ENCODE peak calls at places on chromosome 16, in six cellular contexts. P is neuronal stem cell, O is H9, Y is H1, N is mesenchymal stem cell, T is IMR-90. M is an unnamed sample.
A peak's percentile ranks its signal among the peaks of the same experiment; 100 is the strongest.

GRCh38 chr16:84876873-84877606 is 57.3 kb downstream of the CRISPLD2 start:
- DNase-seq in P (no peak), O (peak; percentile 39), Y (no peak), N (no peak), T (no peak), M (no peak)

GRCh38 chr16:4272114-4272954 is 489 bp downstream of the TFAP4 start:
- DNase-seq in P (peak; percentile 51), O (peak; percentile 62), Y (no peak), N (peak; percentile 65), T (no peak), M (peak; percentile 84)

GRCh38 chr16:12874135-12874534 is 27.3 kb upstream of the SHISA9 start:
- DNase-seq in P (no peak), O (no peak), Y (no peak), N (no peak), T (peak; percentile 2), M (peak; percentile 17)

GRCh38 chr16:57473906-57474305 is 11.4 kb downstream of the POLR2C start:
- DNase-seq in P (no peak), O (no peak), Y (no peak), N (no peak), T (no peak), M (no peak)

GRCh38 chr16:77977336-77977735 is 45.0 kb upstream of the CLEC3A start:
- DNase-seq in P (no peak), O (no peak), Y (no peak), N (no peak), T (no peak), M (no peak)

GRCh38 chr16:88881090-88881580 is 14.7 kb upstream of the PABPN1L start:
- DNase-seq in P (no peak), O (no peak), Y (no peak), N (no peak), T (no peak), M (no peak)

GRCh38 chr16:9124444-9124843 is 33.0 kb downstream of the HAPSTR1 start:
- DNase-seq in P (no peak), O (no peak), Y (no peak), N (no peak), T (no peak), M (no peak)

GRCh38 chr16:66717112-66717675 is 20.7 kb upstream of the CMTM4 start:
- DNase-seq in P (no peak), O (peak; percentile 78), Y (no peak), N (peak; percentile 49), T (peak; percentile 88), M (peak; percentile 81)

GRCh38 chr16:5541356-5541755 is 443.8 kb upstream of the EEF2KMT start:
- DNase-seq in P (no peak), O (no peak), Y (no peak), N (no peak), T (no peak), M (no peak)

GRCh38 chr16:70342016-70342415 is 4.7 kb upstream of the DDX19A start:
- DNase-seq in P (no peak), O (no peak), Y (no peak), N (no peak), T (no peak), M (no peak)

GRCh38 chr16:85650864-85651811 is 37.6 kb downstream of the GINS2 start:
- DNase-seq in P (no peak), O (no peak), Y (no peak), N (no peak), T (no peak), M (no peak)

GRCh38 chr16:27083861-27084261 is 17.1 kb downstream of the C16orf82 start:
- DNase-seq in P (peak; percentile 52), O (peak; percentile 84), Y (no peak), N (no peak), T (no peak), M (no peak)

GRCh38 chr16:27267037-27267677 is 1.4 kb downstream of the NSMCE1 start:
- DNase-seq in P (no peak), O (no peak), Y (no peak), N (no peak), T (no peak), M (no peak)

GRCh38 chr16:17345043-17345442 is 125.7 kb downstream of the XYLT1 start:
- DNase-seq in P (no peak), O (no peak), Y (no peak), N (no peak), T (peak; percentile 81), M (peak; percentile 38)

GRCh38 chr16:15533386-15533785 is 99.0 kb downstream of the BMERB1 start:
- DNase-seq in P (no peak), O (peak; percentile 40), Y (no peak), N (no peak), T (no peak), M (no peak)

GRCh38 chr16:63613701-63614100 is 1508.2 kb downstream of the CDH11 start:
- DNase-seq in P (no peak), O (no peak), Y (no peak), N (peak; percentile 69), T (peak; percentile 4), M (no peak)

GRCh38 chr16:56513972-56514371 is 5.9 kb downstream of the BBS2 start:
- DNase-seq in P (no peak), O (peak; percentile 45), Y (no peak), N (peak; percentile 75), T (peak; percentile 74), M (peak; percentile 65)

GRCh38 chr16:1494711-1495110 is 1.6 kb downstream of the TELO2 start:
- DNase-seq in P (no peak), O (no peak), Y (no peak), N (no peak), T (peak; percentile 15), M (no peak)

GRCh38 chr16:4053663-4054479 is 62.4 kb downstream of the ADCY9 start:
- DNase-seq in P (no peak), O (no peak), Y (no peak), N (peak; percentile 97), T (peak; percentile 95), M (no peak)

GRCh38 chr16:76653390-76654026 is 376.3 kb downstream of the CNTNAP4 start:
- DNase-seq in P (peak; percentile 35), O (peak; percentile 41), Y (no peak), N (peak; percentile 69), T (peak; percentile 28), M (peak; percentile 33)

GRCh38 chr16:87806246-87806607 is 40.4 kb upstream of the KLHDC4 start:
- DNase-seq in P (no peak), O (no peak), Y (no peak), N (peak; percentile 42), T (peak; percentile 54), M (peak; percentile 91)

GRCh38 chr16:83925957-83926725 is 26.9 kb upstream of the OSGIN1 start:
- DNase-seq in P (no peak), O (no peak), Y (no peak), N (no peak), T (no peak), M (no peak)

GRCh38 chr16:85046957-85047866 is 19.6 kb downstream of the KIAA0513 start:
- DNase-seq in P (no peak), O (no peak), Y (no peak), N (peak; percentile 35), T (no peak), M (no peak)

GRCh38 chr16:62208934-62209333 is 172.7 kb upstream of the CDH8 start:
- DNase-seq in P (no peak), O (no peak), Y (no peak), N (no peak), T (no peak), M (no peak)

GRCh38 chr16:50012182-50012581 is 12.8 kb upstream of the CNEP1R1 start:
- DNase-seq in P (no peak), O (no peak), Y (no peak), N (no peak), T (no peak), M (no peak)

GRCh38 chr16:83833921-83834320 is 26.1 kb downstream of the HSBP1 start:
- DNase-seq in P (no peak), O (no peak), Y (no peak), N (no peak), T (no peak), M (no peak)

GRCh38 chr16:57089406-57089805 is 3.0 kb upstream of the CPNE2 start:
- DNase-seq in P (no peak), O (no peak), Y (no peak), N (no peak), T (no peak), M (no peak)

GRCh38 chr16:89860747-89861304 is 12.6 kb upstream of the TCF25 start:
- DNase-seq in P (peak; percentile 48), O (peak; percentile 89), Y (peak; percentile 65), N (peak; percentile 55), T (peak; percentile 17), M (peak; percentile 55)

GRCh38 chr16:85329059-85329812 is 217.0 kb upstream of the CIBAR2 start:
- DNase-seq in P (peak; percentile 92), O (peak; percentile 67), Y (no peak), N (peak; percentile 82), T (peak; percentile 41), M (peak; percentile 77)

GRCh38 chr16:23974223-23974622 is 138.4 kb downstream of the PRKCB start:
- DNase-seq in P (peak; percentile 65), O (peak; percentile 81), Y (peak; percentile 29), N (no peak), T (no peak), M (no peak)

GRCh38 chr16:83312846-83313245 is 494.9 kb upstream of the HSBP1 start:
- DNase-seq in P (no peak), O (no peak), Y (no peak), N (no peak), T (no peak), M (no peak)

GRCh38 chr16:57999366-57999970 is 1.0 kb downstream of the ZNF319 start:
- DNase-seq in P (no peak), O (no peak), Y (no peak), N (peak; percentile 60), T (peak; percentile 33), M (no peak)

DNA sequence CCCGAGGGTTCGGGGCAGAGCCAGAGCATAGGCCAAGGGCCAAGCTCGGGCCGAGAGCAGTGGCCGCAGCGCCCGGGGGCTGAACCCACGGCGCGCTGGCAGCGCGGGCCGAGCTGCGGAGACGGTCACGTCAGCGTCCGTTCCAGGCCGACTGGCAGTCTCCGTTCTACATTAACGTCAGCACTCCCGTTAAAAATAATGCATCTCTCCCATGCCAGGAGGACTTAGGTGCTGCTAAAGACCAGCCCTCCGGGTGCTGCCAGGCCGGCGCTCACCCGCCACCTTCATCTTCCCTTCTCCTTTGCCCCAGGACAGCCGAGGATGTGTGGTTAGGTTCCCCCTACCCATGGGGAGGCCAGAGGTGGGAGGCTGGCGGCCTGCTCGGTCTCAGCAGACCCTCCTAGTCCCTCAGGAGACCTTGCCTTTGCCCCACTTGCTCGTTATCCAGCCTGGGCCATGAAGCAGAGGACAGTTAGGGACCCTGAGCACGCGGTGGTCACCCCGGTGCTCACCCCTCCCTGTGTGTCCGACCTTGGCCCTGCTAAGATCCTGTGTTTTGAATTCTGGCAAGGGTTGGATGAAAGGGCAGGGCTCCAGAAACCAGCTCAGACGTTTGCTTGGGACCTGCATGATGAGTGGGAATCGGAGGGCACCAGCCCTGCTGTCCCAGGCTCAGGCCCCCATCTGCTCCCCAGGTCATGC is 570 bp downstream of the MPG start:
- DNase-seq in P (no peak), O (no peak), Y (no peak), N (peak; percentile 66), T (peak; percentile 52), M (peak; percentile 40)
- H2BK120ac ChIP-seq in P (peak overlapping the region; percentile 61), O (no peak overlapping the region), Y (no peak overlapping the region), N (peak overlapping the region; percentile 97), T (peak overlapping the region; percentile 2), M (peak overlapping the region; percentile 33)

GRCh38 chr16:71367243-71367976 is 8.9 kb downstream of the CALB2 start:
- DNase-seq in P (peak; percentile 60), O (peak; percentile 91), Y (peak; percentile 67), N (peak; percentile 46), T (peak; percentile 21), M (peak; percentile 52)
- H2AFZ ChIP-seq in P (no peak overlapping the region), O (no peak overlapping the region), Y (no peak overlapping the region), N (no peak overlapping the region), T (no peak overlapping the region), M (no peak overlapping the region)

GRCh38 chr16:51389881-51390280 is 238.8 kb upstream of the SALL1 start:
- DNase-seq in P (no peak), O (no peak), Y (no peak), N (no peak), T (no peak), M (no peak)
- H2BK120ac ChIP-seq in P (no peak overlapping the region), O (no peak overlapping the region), Y (no peak overlapping the region), N (no peak overlapping the region), T (no peak overlapping the region), M (no peak overlapping the region)

GRCh38 chr16:20137194-20137593 is 63.5 kb upstream of the GPR139 start:
- DNase-seq in P (no peak), O (no peak), Y (no peak), N (no peak), T (no peak), M (no peak)
- H2AFZ ChIP-seq in P (no peak overlapping the region), O (no peak overlapping the region), Y (no peak overlapping the region), N (no peak overlapping the region), T (no peak overlapping the region), M (no peak overlapping the region)